ENCODE peak calls at places on chromosomes 1 and 21, in seven cellular contexts. Z, H, B, J, F, U and L are unnamed samples.

GRCh38 chr1:186183219-186183618 is 191.8 kb downstream of the TPR start:
- DNase-seq in Z (peak), H (no peak), B (peak), J (no peak), F (peak), U (no peak), L (no peak)

GRCh38 chr1:17885663-17886062 is 130.5 kb downstream of the ACTL8 start:
- DNase-seq in Z (no peak), H (no peak), B (no peak), J (no peak), F (no peak), U (no peak), L (no peak)

GRCh38 chr1:92851729-92852128 is 19.9 kb downstream of the RPL5 start:
- DNase-seq in Z (no peak), H (no peak), B (no peak), J (no peak), F (no peak), U (no peak), L (no peak)

GRCh38 chr1:169005776-169006175 is 100.7 kb upstream of the ATP1B1 start:
- DNase-seq in Z (no peak), H (no peak), B (no peak), J (no peak), F (no peak), U (no peak), L (no peak)

GRCh38 chr1:209672705-209673630 is 2.2 kb upstream of the G0S2 start:
- DNase-seq in Z (peak), H (no peak), B (no peak), J (no peak), F (no peak), U (no peak), L (no peak)

GRCh38 chr1:62962794-62963776 is 179.2 kb downstream of the ATG4C start:
- DNase-seq in Z (peak), H (peak), B (peak), J (peak), F (no peak), U (peak), L (no peak)

GRCh38 chr1:90850925-90851710 is 134.0 kb upstream of the BARHL2 start:
- DNase-seq in Z (peak), H (peak), B (peak), J (peak), F (peak), U (peak), L (peak)

GRCh38 chr1:50659107-50659628 is 235.9 kb upstream of the DMRTA2 start:
- DNase-seq in Z (no peak), H (no peak), B (no peak), J (no peak), F (no peak), U (no peak), L (no peak)

GRCh38 chr1:244836135-244836521 is 670 bp downstream of the COX20 start:
- DNase-seq in Z (peak), H (no peak), B (peak), J (no peak), F (no peak), U (peak), L (no peak)

GRCh38 chr1:53450225-53450624 is 9.0 kb upstream of the DMRTB1 start:
- DNase-seq in Z (no peak), H (no peak), B (no peak), J (no peak), F (no peak), U (peak), L (no peak)

GRCh38 chr21:42009018-42009830 is 936 bp downstream of the ZBTB21 start:
- DNase-seq in Z (peak), H (peak), B (peak), J (peak), F (peak), U (peak), L (no peak)

GRCh38 chr1:38046884-38047602 is 450 bp upstream of the POU3F1 start:
- DNase-seq in Z (peak), H (peak), B (peak), J (peak), F (peak), U (peak), L (peak)

GRCh38 chr1:39737546-39738169 is 1.0 kb upstream of the PPIE start:
- DNase-seq in Z (peak), H (no peak), B (peak), J (no peak), F (no peak), U (no peak), L (no peak)

GRCh38 chr21:43758132-43758619 is 17.9 kb downstream of the CSTB start:
- DNase-seq in Z (no peak), H (no peak), B (peak), J (peak), F (peak), U (no peak), L (peak)

GRCh38 chr21:31158789-31159581 is 120.7 kb upstream of the KRTAP19-8 start:
- DNase-seq in Z (no peak), H (no peak), B (no peak), J (no peak), F (no peak), U (no peak), L (no peak)

GRCh38 chr21:44857127-44857892 is 16.2 kb downstream of the PTTG1IP start:
- DNase-seq in Z (no peak), H (no peak), B (no peak), J (no peak), F (no peak), U (no peak), L (peak)

GRCh38 chr21:28521932-28522826 is 470.5 kb downstream of the LTN1 start:
- DNase-seq in Z (peak), H (peak), B (peak), J (no peak), F (no peak), U (peak), L (no peak)

GRCh38 chr1:205714190-205714905 is 34.0 kb upstream of the SLC45A3 start:
- DNase-seq in Z (peak), H (no peak), B (peak), J (no peak), F (no peak), U (no peak), L (peak)

GRCh38 chr1:184163674-184164470 is 112.3 kb downstream of the TSEN15 start:
- DNase-seq in Z (peak), H (no peak), B (no peak), J (no peak), F (no peak), U (no peak), L (no peak)

GRCh38 chr1:205907794-205908193 is 35.5 kb downstream of the SLC26A9 start:
- DNase-seq in Z (peak), H (peak), B (peak), J (peak), F (no peak), U (peak), L (no peak)

GRCh38 chr1:25758466-25759070 is 41.4 kb upstream of the SELENON start:
- DNase-seq in Z (no peak), H (no peak), B (no peak), J (peak), F (no peak), U (no peak), L (no peak)

GRCh38 chr21:15057290-15057689 is 7.5 kb downstream of the NRIP1 start:
- DNase-seq in Z (no peak), H (peak), B (peak), J (no peak), F (no peak), U (peak), L (no peak)

GRCh38 chr1:188122646-188123045 is 1293.9 kb downstream of the PLA2G4A start:
- DNase-seq in Z (no peak), H (no peak), B (no peak), J (no peak), F (no peak), U (no peak), L (no peak)

DNA sequence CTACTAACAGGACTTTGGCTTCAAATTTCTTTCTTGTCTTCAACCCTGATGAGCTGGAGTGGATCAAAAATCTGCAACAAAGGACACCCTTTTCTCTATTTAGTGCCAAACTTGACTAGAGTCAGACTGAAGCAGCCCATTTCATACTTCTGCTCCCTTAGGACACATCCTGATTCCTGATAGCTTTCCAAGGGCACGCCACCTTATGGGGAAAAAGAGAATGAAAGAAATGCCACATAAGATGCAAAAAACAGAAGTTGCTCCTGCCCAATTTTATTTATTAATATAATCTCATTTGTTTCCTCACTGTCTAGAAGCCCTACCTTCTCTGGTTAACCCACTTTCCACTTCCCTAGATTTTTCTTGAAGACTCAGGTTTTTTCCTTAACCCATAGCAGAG is 72.7 kb upstream of the NBPF4 start:
- DNase-seq in Z (peak), H (no peak), B (peak), J (no peak), F (no peak), U (peak), L (no peak)
- TF ChIP-seq CTCF in Z (peak), H (peak), B (peak), J (no peak), F (no peak), U (peak), L (no peak)

GRCh38 chr1:88221396-88221795 is 462.7 kb upstream of the PKN2 start:
- DNase-seq in Z (no peak), H (no peak), B (no peak), J (no peak), F (no peak), U (no peak), L (no peak)

GRCh38 chr1:88228153-88228552 is 455.9 kb upstream of the PKN2 start:
- DNase-seq in Z (peak), H (no peak), B (no peak), J (no peak), F (no peak), U (no peak), L (no peak)

GRCh38 chr1:88230126-88230525 is 453.9 kb upstream of the PKN2 start:
- DNase-seq in Z (no peak), H (peak), B (no peak), J (no peak), F (no peak), U (no peak), L (no peak)

GRCh38 chr1:88224940-88225339 is 459.1 kb upstream of the PKN2 start:
- DNase-seq in Z (no peak), H (no peak), B (no peak), J (no peak), F (no peak), U (no peak), L (no peak)
- H3K4me3 ChIP-seq in Z (no peak), H (no peak), B (no peak), J (no peak), F (no peak), U (no peak), L (no peak)

GRCh38 chr1:248696261-248696660 is 6.3 kb downstream of the OR14I1 start:
- DNase-seq in Z (peak), H (no peak), B (no peak), J (no peak), F (no peak), U (no peak), L (no peak)
- TF ChIP-seq CTCF in Z (peak), H (no peak), B (no peak), J (no peak), F (no peak), U (no peak), L (no peak)

GRCh38 chr1:226405411-226405988 is 2.4 kb downstream of the PARP1 start:
- DNase-seq in Z (no peak), H (no peak), B (no peak), J (no peak), F (no peak), U (peak), L (no peak)

GRCh38 chr1:226404904-226405222 is 3.0 kb downstream of the PARP1 start:
- DNase-seq in Z (no peak), H (no peak), B (no peak), J (no peak), F (no peak), U (peak), L (no peak)

GRCh38 chr1:226407199-226407496 is 745 bp downstream of the PARP1 start:
- DNase-seq in Z (no peak), H (no peak), B (no peak), J (no peak), F (no peak), U (no peak), L (no peak)

GRCh38 chr1:226407497-226408284 is at the start of gene PARP1:
- DNase-seq in Z (peak), H (peak), B (peak), J (peak), F (peak), U (peak), L (peak)

DNA sequence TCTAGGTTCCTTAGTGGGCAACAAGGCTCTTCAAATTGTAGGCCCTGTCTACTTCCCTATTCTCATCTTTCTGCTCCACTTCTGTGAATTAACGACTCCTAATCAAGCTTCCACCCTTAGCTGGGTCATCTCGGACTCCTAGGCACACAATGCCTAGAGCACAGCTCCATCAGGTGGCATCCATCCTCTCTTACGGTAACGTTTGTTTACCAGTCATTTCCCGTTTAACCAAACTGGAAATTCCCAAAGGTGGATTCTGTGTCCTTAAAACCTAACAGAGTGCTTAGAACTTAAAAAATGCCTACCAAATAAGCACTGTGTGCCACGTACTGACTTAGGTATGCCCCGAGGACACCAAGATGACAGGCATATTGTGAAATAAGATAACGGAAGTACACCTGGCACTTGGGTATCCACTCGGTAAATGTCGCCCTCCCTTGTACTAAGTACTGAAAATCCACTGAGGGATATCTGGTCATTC is 1.5 kb downstream of the PARP1 start:
- DNase-seq in Z (peak), H (no peak), B (peak), J (no peak), F (no peak), U (peak), L (no peak)
- H3K4me3 ChIP-seq in Z (peak), H (peak), B (peak), J (peak), F (peak), U (peak), L (peak)

GRCh38 chr1:22317231-22317919 is 134.3 kb upstream of the ZBTB40 start:
- DNase-seq in Z (peak), H (peak), B (no peak), J (no peak), F (no peak), U (peak), L (no peak)
- TF ChIP-seq CTCF in Z (peak), H (peak), B (peak), J (no peak), F (no peak), U (peak), L (no peak)